ENCODE peak calls at places on chromosomes 12 and 14, in eight cellular contexts. F is NCI-H226; N is fibroblast of lung; L is mesothelial cell of epicardium; R is C1 segment of cervical spinal cord; J is GM03348; E is RPMI7951; X is activated CD4-positive, alpha-beta T cell treated with anti-CD3 and anti-CD28 coated beads, Interleukin-2, amount 50 U/mL, for 1 hour. Q is an unnamed sample.

GRCh38 chr14:102525213-102526143 is 15.9 kb upstream of the ANKRD9 start:
- DNase-seq in F (peak; percentile 66), N (peak; percentile 76), L (no peak), R (peak; percentile 54), J (peak; percentile 52), E (peak; percentile 72), X (no peak), Q (peak; percentile 75)

GRCh38 chr12:130254476-130255276 is 83.0 kb upstream of the PIWIL1 start:
- DNase-seq in F (no peak), N (no peak), L (no peak), R (no peak), J (no peak), E (no peak), X (no peak), Q (no peak)

GRCh38 chr12:59119676-59120075 is 199.4 kb upstream of the LRIG3 start:
- DNase-seq in F (peak; percentile 62), N (peak; percentile 19), L (no peak), R (no peak), J (no peak), E (no peak), X (no peak), Q (peak; percentile 58)

GRCh38 chr12:56385873-56386272 is 23.2 kb upstream of the APOF start:
- DNase-seq in F (peak; percentile 32), N (no peak), L (no peak), R (no peak), J (no peak), E (no peak), X (no peak), Q (peak; percentile 43)

GRCh38 chr12:115771065-115771464 is 506.4 kb downstream of the MED13L start:
- DNase-seq in F (no peak), N (peak; percentile 20), L (no peak), R (no peak), J (peak; percentile 16), E (no peak), X (no peak), Q (no peak)

GRCh38 chr14:77275041-77275854 is 4.2 kb upstream of the NGB start:
- DNase-seq in F (no peak), N (no peak), L (no peak), R (peak; percentile 88), J (no peak), E (no peak), X (no peak), Q (no peak)

GRCh38 chr12:13066459-13066858 is 22.3 kb downstream of the FAM234B start:
- DNase-seq in F (no peak), N (no peak), L (no peak), R (no peak), J (no peak), E (no peak), X (no peak), Q (no peak)

GRCh38 chr14:54854181-54854580 is 48.4 kb downstream of the GCH1 start:
- DNase-seq in F (peak; percentile 39), N (no peak), L (no peak), R (no peak), J (no peak), E (no peak), X (no peak), Q (no peak)

GRCh38 chr14:34439090-34439489 is 22.9 kb downstream of the SPTSSA start:
- DNase-seq in F (no peak), N (no peak), L (no peak), R (no peak), J (no peak), E (no peak), X (no peak), Q (no peak)

GRCh38 chr14:103103461-103104388 is 9.2 kb downstream of the EXOC3L4 start:
- DNase-seq in F (peak; percentile 78), N (peak; percentile 73), L (no peak), R (no peak), J (peak; percentile 72), E (peak; percentile 76), X (no peak), Q (peak; percentile 50)

GRCh38 chr14:104101086-104101621 is 15.7 kb downstream of the ASPG start:
- DNase-seq in F (no peak), N (no peak), L (no peak), R (no peak), J (no peak), E (no peak), X (no peak), Q (no peak)

GRCh38 chr12:1859643-1860042 is 39.3 kb downstream of the LRTM2 start:
- DNase-seq in F (peak; percentile 96), N (no peak), L (no peak), R (no peak), J (no peak), E (peak; percentile 85), X (no peak), Q (peak; percentile 10)

GRCh38 chr12:65882504-65882903 is 58.2 kb downstream of the HMGA2 start:
- DNase-seq in F (no peak), N (peak; percentile 47), L (no peak), R (no peak), J (no peak), E (no peak), X (no peak), Q (no peak)

GRCh38 chr12:61513972-61514371 is 746.2 kb upstream of the USP15 start:
- DNase-seq in F (no peak), N (no peak), L (no peak), R (no peak), J (no peak), E (no peak), X (no peak), Q (no peak)

GRCh38 chr14:95274283-95274682 is 45.4 kb downstream of the CLMN start:
- DNase-seq in F (no peak), N (no peak), L (no peak), R (no peak), J (no peak), E (no peak), X (no peak), Q (no peak)

GRCh38 chr14:105375635-105376057 is 22.7 kb upstream of the TEX22 start:
- DNase-seq in F (no peak), N (no peak), L (no peak), R (no peak), J (no peak), E (no peak), X (no peak), Q (peak; percentile 27)

GRCh38 chr12:51751657-51752056 is 96.9 kb downstream of the FIGNL2 start:
- DNase-seq in F (no peak), N (peak; percentile 35), L (no peak), R (peak; percentile 71), J (no peak), E (no peak), X (no peak), Q (peak; percentile 28)

GRCh38 chr12:118373628-118374027 is 921 bp upstream of the TAOK3 start:
- DNase-seq in F (no peak), N (no peak), L (no peak), R (no peak), J (no peak), E (no peak), X (no peak), Q (no peak)

GRCh38 chr12:132227782-132228417 is 83.6 kb downstream of the NOC4L start:
- DNase-seq in F (no peak), N (no peak), L (no peak), R (no peak), J (no peak), E (no peak), X (no peak), Q (no peak)

GRCh38 chr14:20631821-20632389 is 9.6 kb downstream of the OR6S1 start:
- DNase-seq in F (peak; percentile 57), N (peak; percentile 53), L (no peak), R (peak; percentile 29), J (peak; percentile 71), E (peak; percentile 73), X (no peak), Q (peak; percentile 72)

GRCh38 chr14:102622262-102622885 is 29.9 kb downstream of the RCOR1 start:
- DNase-seq in F (no peak), N (no peak), L (no peak), R (no peak), J (no peak), E (no peak), X (no peak), Q (peak; percentile 29)

GRCh38 chr12:10392394-10392930 is 2.6 kb upstream of the KLRK1 start:
- DNase-seq in F (peak; percentile 78), N (peak; percentile 99), L (no peak), R (peak; percentile 7), J (peak; percentile 57), E (peak; percentile 94), X (no peak), Q (peak; percentile 97)

GRCh38 chr14:94571950-94572349 is 9.3 kb upstream of the SERPINA5 start:
- DNase-seq in F (no peak), N (peak; percentile 14), L (no peak), R (no peak), J (no peak), E (peak; percentile 42), X (no peak), Q (peak; percentile 62)

Q was measured in cardiac fibroblast.